ENCODE peak calls at places on chromosomes 4 and X, in eight cellular contexts. One of them, this sample, is unnamed.

GRCh38 chrX:49230500-49231232 is 2.5 kb downstream of the CACNA1F start:
- DNase-seq in GM18507: peak; percentile 23
- DNase-seq in Calu3: peak; percentile 62
- DNase-seq in T-cell: peak; percentile 23
- DNase-seq in amniotic stem cell: no peak
- DNase-seq in IMR-90: no peak
- DNase-seq in fibroblast of the aortic adventitia: no peak
- DNase-seq in hypothalamus: no peak
- DNase-seq in this sample: no peak

GRCh38 chrX:110966839-110967238 is 129.2 kb upstream of the PAK3 start:
- DNase-seq in GM18507: no peak
- DNase-seq in Calu3: no peak
- DNase-seq in T-cell: no peak
- DNase-seq in amniotic stem cell: no peak
- DNase-seq in IMR-90: no peak
- DNase-seq in fibroblast of the aortic adventitia: peak; percentile 41
- DNase-seq in hypothalamus: no peak
- DNase-seq in this sample: no peak

GRCh38 chr4:6198768-6199343 is 1.5 kb downstream of the JAKMIP1 start:
- DNase-seq in GM18507: no peak
- DNase-seq in Calu3: no peak
- DNase-seq in T-cell: no peak
- DNase-seq in amniotic stem cell: no peak
- DNase-seq in IMR-90: no peak
- DNase-seq in fibroblast of the aortic adventitia: peak; percentile 6
- DNase-seq in hypothalamus: no peak
- DNase-seq in this sample: peak; percentile 43

GRCh38 chr4:176205299-176205698 is 9.9 kb upstream of the SPATA4 start:
- DNase-seq in GM18507: no peak
- DNase-seq in Calu3: no peak
- DNase-seq in T-cell: no peak
- DNase-seq in amniotic stem cell: no peak
- DNase-seq in IMR-90: no peak
- DNase-seq in fibroblast of the aortic adventitia: no peak
- DNase-seq in hypothalamus: no peak
- DNase-seq in this sample: no peak

GRCh38 chr4:40976343-40976742 is 226.6 kb downstream of the NSUN7 start:
- DNase-seq in GM18507: no peak
- DNase-seq in Calu3: peak; percentile 56
- DNase-seq in T-cell: no peak
- DNase-seq in amniotic stem cell: no peak
- DNase-seq in IMR-90: peak; percentile 70
- DNase-seq in fibroblast of the aortic adventitia: peak; percentile 84
- DNase-seq in hypothalamus: no peak
- DNase-seq in this sample: peak; percentile 28

GRCh38 chr4:182212211-182212761 is 30.9 kb upstream of the TENM3 start:
- DNase-seq in GM18507: no peak
- DNase-seq in Calu3: no peak
- DNase-seq in T-cell: no peak
- DNase-seq in amniotic stem cell: no peak
- DNase-seq in IMR-90: peak; percentile 65
- DNase-seq in fibroblast of the aortic adventitia: no peak
- DNase-seq in hypothalamus: no peak
- DNase-seq in this sample: no peak

GRCh38 chr4:77669911-77670590 is 64.4 kb downstream of the CXCL13 start:
- DNase-seq in GM18507: no peak
- DNase-seq in Calu3: no peak
- DNase-seq in T-cell: no peak
- DNase-seq in amniotic stem cell: no peak
- DNase-seq in IMR-90: no peak
- DNase-seq in fibroblast of the aortic adventitia: no peak
- DNase-seq in hypothalamus: no peak
- DNase-seq in this sample: no peak

GRCh38 chrX:106415276-106415895 is 196.4 kb upstream of the RADX start:
- DNase-seq in GM18507: no peak
- DNase-seq in Calu3: peak; percentile 22
- DNase-seq in T-cell: no peak
- DNase-seq in amniotic stem cell: peak; percentile 9
- DNase-seq in IMR-90: peak; percentile 13
- DNase-seq in fibroblast of the aortic adventitia: peak; percentile 38
- DNase-seq in hypothalamus: no peak
- DNase-seq in this sample: no peak

GRCh38 chr4:25307596-25307995 is 5.0 kb upstream of the ZCCHC4 start:
- DNase-seq in GM18507: no peak
- DNase-seq in Calu3: no peak
- DNase-seq in T-cell: no peak
- DNase-seq in amniotic stem cell: no peak
- DNase-seq in IMR-90: no peak
- DNase-seq in fibroblast of the aortic adventitia: no peak
- DNase-seq in hypothalamus: no peak
- DNase-seq in this sample: no peak

GRCh38 chr4:26139310-26139924 is 181.4 kb upstream of the RBPJ start:
- DNase-seq in GM18507: no peak
- DNase-seq in Calu3: no peak
- DNase-seq in T-cell: no peak
- DNase-seq in amniotic stem cell: no peak
- DNase-seq in IMR-90: no peak
- DNase-seq in fibroblast of the aortic adventitia: no peak
- DNase-seq in hypothalamus: no peak
- DNase-seq in this sample: no peak

GRCh38 chr4:113584407-113585150 is 177.0 kb downstream of the CAMK2D start:
- DNase-seq in GM18507: no peak
- DNase-seq in Calu3: no peak
- DNase-seq in T-cell: no peak
- DNase-seq in amniotic stem cell: peak; percentile 47
- DNase-seq in IMR-90: peak; percentile 83
- DNase-seq in fibroblast of the aortic adventitia: peak; percentile 54
- DNase-seq in hypothalamus: no peak
- DNase-seq in this sample: no peak

GRCh38 chr4:28354874-28355273 is 1494.2 kb downstream of the STIM2 start:
- DNase-seq in GM18507: no peak
- DNase-seq in Calu3: no peak
- DNase-seq in T-cell: no peak
- DNase-seq in amniotic stem cell: no peak
- DNase-seq in IMR-90: no peak
- DNase-seq in fibroblast of the aortic adventitia: no peak
- DNase-seq in hypothalamus: no peak
- DNase-seq in this sample: no peak

GRCh38 chr4:104901438-104901837 is 245.2 kb upstream of the TET2 start:
- DNase-seq in GM18507: no peak
- DNase-seq in Calu3: no peak
- DNase-seq in T-cell: no peak
- DNase-seq in amniotic stem cell: no peak
- DNase-seq in IMR-90: no peak
- DNase-seq in fibroblast of the aortic adventitia: peak; percentile 33
- DNase-seq in hypothalamus: peak; percentile 13
- DNase-seq in this sample: peak; percentile 11

GRCh38 chr4:88097301-88097700 is 61.1 kb downstream of the ABCG2 start:
- DNase-seq in GM18507: no peak
- DNase-seq in Calu3: no peak
- DNase-seq in T-cell: no peak
- DNase-seq in amniotic stem cell: no peak
- DNase-seq in IMR-90: peak; percentile 66
- DNase-seq in fibroblast of the aortic adventitia: peak; percentile 30
- DNase-seq in hypothalamus: no peak
- DNase-seq in this sample: no peak

GRCh38 chr4:41507292-41507933 is 30.5 kb upstream of the LIMCH1 start:
- DNase-seq in GM18507: no peak
- DNase-seq in Calu3: peak; percentile 7
- DNase-seq in T-cell: no peak
- DNase-seq in amniotic stem cell: no peak
- DNase-seq in IMR-90: no peak
- DNase-seq in fibroblast of the aortic adventitia: peak; percentile 51
- DNase-seq in hypothalamus: no peak
- DNase-seq in this sample: no peak